ENCODE peak calls at places on chromosome 1, in seven cellular contexts. One of them, this sample, is unnamed.

GRCh38 chr1:34362949-34363348 is 186.2 kb downstream of the C1orf94 start:
- DNase-seq in GM04503: no peak
- DNase-seq in heart right ventricle: no peak
- DNase-seq in HTR-8/SVneo: no peak
- DNase-seq in AG10803: no peak
- DNase-seq in NCI-H446: no peak
- DNase-seq in hepatic stellate cell: no peak
- DNase-seq in this sample: no peak

GRCh38 chr1:203519053-203519770 is 25.3 kb downstream of the OPTC start:
- DNase-seq in GM04503: no peak
- DNase-seq in heart right ventricle: no peak
- DNase-seq in HTR-8/SVneo: no peak
- DNase-seq in AG10803: no peak
- DNase-seq in NCI-H446: no peak
- DNase-seq in hepatic stellate cell: no peak
- DNase-seq in this sample: no peak

GRCh38 chr1:110462964-110463363 is 12.0 kb downstream of the PROK1 start:
- DNase-seq in GM04503: no peak
- DNase-seq in heart right ventricle: no peak
- DNase-seq in HTR-8/SVneo: no peak
- DNase-seq in AG10803: no peak
- DNase-seq in NCI-H446: no peak
- DNase-seq in hepatic stellate cell: no peak
- DNase-seq in this sample: no peak

GRCh38 chr1:205227584-205228006 is at the start of gene TMCC2:
- DNase-seq in GM04503: no peak
- DNase-seq in heart right ventricle: peak; percentile 93
- DNase-seq in HTR-8/SVneo: peak; percentile 98
- DNase-seq in AG10803: peak; percentile 84
- DNase-seq in NCI-H446: peak; percentile 98
- DNase-seq in hepatic stellate cell: peak; percentile 98
- DNase-seq in this sample: peak; percentile 94

GRCh38 chr1:41380979-41381690 is 19.9 kb downstream of the FOXO6 start:
- DNase-seq in GM04503: no peak
- DNase-seq in heart right ventricle: peak; percentile 66
- DNase-seq in HTR-8/SVneo: no peak
- DNase-seq in AG10803: no peak
- DNase-seq in NCI-H446: peak; percentile 84
- DNase-seq in hepatic stellate cell: no peak
- DNase-seq in this sample: peak; percentile 55

GRCh38 chr1:226980122-226980551 is 40.0 kb downstream of the COQ8A start:
- DNase-seq in GM04503: no peak
- DNase-seq in heart right ventricle: no peak
- DNase-seq in HTR-8/SVneo: no peak
- DNase-seq in AG10803: no peak
- DNase-seq in NCI-H446: no peak
- DNase-seq in hepatic stellate cell: no peak
- DNase-seq in this sample: no peak

GRCh38 chr1:8152731-8153702 is 126.9 kb upstream of the ERRFI1 start:
- DNase-seq in GM04503: no peak
- DNase-seq in heart right ventricle: no peak
- DNase-seq in HTR-8/SVneo: no peak
- DNase-seq in AG10803: no peak
- DNase-seq in NCI-H446: no peak
- DNase-seq in hepatic stellate cell: no peak
- DNase-seq in this sample: no peak

GRCh38 chr1:41508290-41508689 is 23.8 kb upstream of the EDN2 start:
- DNase-seq in GM04503: no peak
- DNase-seq in heart right ventricle: no peak
- DNase-seq in HTR-8/SVneo: no peak
- DNase-seq in AG10803: no peak
- DNase-seq in NCI-H446: no peak
- DNase-seq in hepatic stellate cell: no peak
- DNase-seq in this sample: no peak

GRCh38 chr1:185541861-185542260 is 192.3 kb upstream of the HMCN1 start:
- DNase-seq in GM04503: peak; percentile 53
- DNase-seq in heart right ventricle: no peak
- DNase-seq in HTR-8/SVneo: peak; percentile 44
- DNase-seq in AG10803: peak; percentile 89
- DNase-seq in NCI-H446: no peak
- DNase-seq in hepatic stellate cell: peak; percentile 17
- DNase-seq in this sample: no peak

GRCh38 chr1:206909883-206910318 is 11.8 kb downstream of the FCMR start:
- DNase-seq in GM04503: no peak
- DNase-seq in heart right ventricle: no peak
- DNase-seq in HTR-8/SVneo: no peak
- DNase-seq in AG10803: no peak
- DNase-seq in NCI-H446: no peak
- DNase-seq in hepatic stellate cell: peak; percentile 26
- DNase-seq in this sample: no peak

GRCh38 chr1:196623079-196623478 is 14.8 kb upstream of the KCNT2 start:
- DNase-seq in GM04503: no peak
- DNase-seq in heart right ventricle: no peak
- DNase-seq in HTR-8/SVneo: no peak
- DNase-seq in AG10803: no peak
- DNase-seq in NCI-H446: no peak
- DNase-seq in hepatic stellate cell: no peak
- DNase-seq in this sample: no peak

GRCh38 chr1:21944261-21945074 is 7.4 kb upstream of the HSPG2 start:
- DNase-seq in GM04503: no peak
- DNase-seq in heart right ventricle: no peak
- DNase-seq in HTR-8/SVneo: no peak
- DNase-seq in AG10803: no peak
- DNase-seq in NCI-H446: no peak
- DNase-seq in hepatic stellate cell: no peak
- DNase-seq in this sample: no peak

GRCh38 chr1:38126970-38127369 is 80.4 kb upstream of the POU3F1 start:
- DNase-seq in GM04503: no peak
- DNase-seq in heart right ventricle: no peak
- DNase-seq in HTR-8/SVneo: no peak
- DNase-seq in AG10803: no peak
- DNase-seq in NCI-H446: no peak
- DNase-seq in hepatic stellate cell: no peak
- DNase-seq in this sample: no peak

GRCh38 chr1:62228139-62228882 is 33.7 kb downstream of the L1TD1 start:
- DNase-seq in GM04503: no peak
- DNase-seq in heart right ventricle: no peak
- DNase-seq in HTR-8/SVneo: no peak
- DNase-seq in AG10803: no peak
- DNase-seq in NCI-H446: no peak
- DNase-seq in hepatic stellate cell: no peak
- DNase-seq in this sample: no peak

GRCh38 chr1:23984417-23985186 is 4.5 kb upstream of the SRSF10 start:
- DNase-seq in GM04503: peak; percentile 71
- DNase-seq in heart right ventricle: no peak
- DNase-seq in HTR-8/SVneo: no peak
- DNase-seq in AG10803: peak; percentile 65
- DNase-seq in NCI-H446: peak; percentile 24
- DNase-seq in hepatic stellate cell: peak; percentile 25
- DNase-seq in this sample: no peak

GRCh38 chr1:244802556-244803239 is 32.8 kb upstream of the COX20 start:
- DNase-seq in GM04503: no peak
- DNase-seq in heart right ventricle: no peak
- DNase-seq in HTR-8/SVneo: no peak
- DNase-seq in AG10803: no peak
- DNase-seq in NCI-H446: no peak
- DNase-seq in hepatic stellate cell: no peak
- DNase-seq in this sample: no peak

GRCh38 chr1:151211972-151212705 is 13.8 kb downstream of the PIP5K1A start:
- DNase-seq in GM04503: no peak
- DNase-seq in heart right ventricle: no peak
- DNase-seq in HTR-8/SVneo: no peak
- DNase-seq in AG10803: no peak
- DNase-seq in NCI-H446: no peak
- DNase-seq in hepatic stellate cell: no peak
- DNase-seq in this sample: no peak

GRCh38 chr1:160862151-160863061 is at the start of gene CD244:
- DNase-seq in GM04503: no peak
- DNase-seq in heart right ventricle: peak; percentile 29
- DNase-seq in HTR-8/SVneo: no peak
- DNase-seq in AG10803: no peak
- DNase-seq in NCI-H446: no peak
- DNase-seq in hepatic stellate cell: no peak
- DNase-seq in this sample: no peak